ENCODE peak calls at places on chromosomes 7 and 10, in ten cellular contexts. One of them, this sample, is unnamed.

GRCh38 chr10:18406136-18406535 is 245.3 kb downstream of the NSUN6 start:
- DNase-seq in NCI-H2081: peak
- DNase-seq in posterior cingulate gyrus: no peak
- DNase-seq in cardiac fibroblast: no peak
- DNase-seq in Right ventricle myocardium superior: no peak
- DNase-seq in hepatic stellate cell: no peak
- DNase-seq in CD4-positive, alpha-beta T cell: no peak
- DNase-seq in stimulated activated CD8-positive, alpha-beta memory T cell treated with anti-CD3 and anti-CD28 coated beads, Interleukin-15, amount 100 ng/mL, for 24 hours: no peak
- DNase-seq in endothelial cell: no peak
- DNase-seq in naive thymus-derived CD8-positive, alpha-beta T cell: no peak
- DNase-seq in this sample: no peak

GRCh38 chr7:132280335-132280734 is 295.9 kb downstream of the PLXNA4 start:
- DNase-seq in Right ventricle myocardium superior: no peak
- DNase-seq in endothelial cell: no peak
- DNase-seq in hepatic stellate cell: no peak
- DNase-seq in posterior cingulate gyrus: no peak
- DNase-seq in stimulated activated CD8-positive, alpha-beta memory T cell treated with anti-CD3 and anti-CD28 coated beads, Interleukin-15, amount 100 ng/mL, for 24 hours: no peak
- DNase-seq in CD4-positive, alpha-beta T cell: no peak
- DNase-seq in naive thymus-derived CD8-positive, alpha-beta T cell: no peak
- DNase-seq in cardiac fibroblast: no peak
- DNase-seq in NCI-H2081: no peak
- DNase-seq in this sample: no peak

GRCh38 chr7:131895541-131896173 is 339.2 kb upstream of the PODXL start:
- DNase-seq in NCI-H2081: peak
- DNase-seq in endothelial cell: no peak
- DNase-seq in posterior cingulate gyrus: no peak
- DNase-seq in stimulated activated CD8-positive, alpha-beta memory T cell treated with anti-CD3 and anti-CD28 coated beads, Interleukin-15, amount 100 ng/mL, for 24 hours: no peak
- DNase-seq in cardiac fibroblast: peak
- DNase-seq in hepatic stellate cell: no peak
- DNase-seq in Right ventricle myocardium superior: no peak
- DNase-seq in naive thymus-derived CD8-positive, alpha-beta T cell: no peak
- DNase-seq in CD4-positive, alpha-beta T cell: no peak
- DNase-seq in this sample: no peak

GRCh38 chr7:24406053-24406561 is 122.1 kb downstream of the NPY start:
- DNase-seq in naive thymus-derived CD8-positive, alpha-beta T cell: no peak
- DNase-seq in cardiac fibroblast: no peak
- DNase-seq in Right ventricle myocardium superior: no peak
- DNase-seq in CD4-positive, alpha-beta T cell: no peak
- DNase-seq in hepatic stellate cell: no peak
- DNase-seq in stimulated activated CD8-positive, alpha-beta memory T cell treated with anti-CD3 and anti-CD28 coated beads, Interleukin-15, amount 100 ng/mL, for 24 hours: no peak
- DNase-seq in endothelial cell: no peak
- DNase-seq in posterior cingulate gyrus: no peak
- DNase-seq in NCI-H2081: no peak
- DNase-seq in this sample: no peak

GRCh38 chr7:20578257-20578771 is 37.2 kb upstream of the ABCB5 start:
- DNase-seq in posterior cingulate gyrus: no peak
- DNase-seq in CD4-positive, alpha-beta T cell: no peak
- DNase-seq in endothelial cell: no peak
- DNase-seq in NCI-H2081: no peak
- DNase-seq in hepatic stellate cell: no peak
- DNase-seq in naive thymus-derived CD8-positive, alpha-beta T cell: no peak
- DNase-seq in cardiac fibroblast: no peak
- DNase-seq in stimulated activated CD8-positive, alpha-beta memory T cell treated with anti-CD3 and anti-CD28 coated beads, Interleukin-15, amount 100 ng/mL, for 24 hours: no peak
- DNase-seq in Right ventricle myocardium superior: no peak
- DNase-seq in this sample: no peak

GRCh38 chr7:123502216-123502615 is 32.2 kb downstream of the IQUB start:
- DNase-seq in CD4-positive, alpha-beta T cell: no peak
- DNase-seq in stimulated activated CD8-positive, alpha-beta memory T cell treated with anti-CD3 and anti-CD28 coated beads, Interleukin-15, amount 100 ng/mL, for 24 hours: no peak
- DNase-seq in Right ventricle myocardium superior: no peak
- DNase-seq in cardiac fibroblast: no peak
- DNase-seq in endothelial cell: no peak
- DNase-seq in naive thymus-derived CD8-positive, alpha-beta T cell: no peak
- DNase-seq in posterior cingulate gyrus: no peak
- DNase-seq in hepatic stellate cell: no peak
- DNase-seq in NCI-H2081: no peak
- DNase-seq in this sample: no peak

GRCh38 chr7:53600296-53600695 is 564.9 kb downstream of the POM121L12 start:
- DNase-seq in CD4-positive, alpha-beta T cell: no peak
- DNase-seq in cardiac fibroblast: no peak
- DNase-seq in endothelial cell: no peak
- DNase-seq in hepatic stellate cell: no peak
- DNase-seq in Right ventricle myocardium superior: no peak
- DNase-seq in naive thymus-derived CD8-positive, alpha-beta T cell: no peak
- DNase-seq in NCI-H2081: no peak
- DNase-seq in posterior cingulate gyrus: no peak
- DNase-seq in stimulated activated CD8-positive, alpha-beta memory T cell treated with anti-CD3 and anti-CD28 coated beads, Interleukin-15, amount 100 ng/mL, for 24 hours: no peak
- DNase-seq in this sample: no peak

GRCh38 chr10:87559392-87559791 is 54.7 kb downstream of the MINPP1 start:
- DNase-seq in endothelial cell: no peak
- DNase-seq in cardiac fibroblast: no peak
- DNase-seq in stimulated activated CD8-positive, alpha-beta memory T cell treated with anti-CD3 and anti-CD28 coated beads, Interleukin-15, amount 100 ng/mL, for 24 hours: no peak
- DNase-seq in naive thymus-derived CD8-positive, alpha-beta T cell: no peak
- DNase-seq in hepatic stellate cell: no peak
- DNase-seq in Right ventricle myocardium superior: no peak
- DNase-seq in posterior cingulate gyrus: no peak
- DNase-seq in CD4-positive, alpha-beta T cell: no peak
- DNase-seq in NCI-H2081: no peak
- DNase-seq in this sample: no peak

GRCh38 chr7:151109094-151110048 is 23.1 kb downstream of the AGAP3 start:
- DNase-seq in hepatic stellate cell: no peak
- DNase-seq in cardiac fibroblast: peak
- DNase-seq in NCI-H2081: no peak
- DNase-seq in posterior cingulate gyrus: no peak
- DNase-seq in naive thymus-derived CD8-positive, alpha-beta T cell: no peak
- DNase-seq in CD4-positive, alpha-beta T cell: no peak
- DNase-seq in stimulated activated CD8-positive, alpha-beta memory T cell treated with anti-CD3 and anti-CD28 coated beads, Interleukin-15, amount 100 ng/mL, for 24 hours: no peak
- DNase-seq in Right ventricle myocardium superior: peak
- DNase-seq in endothelial cell: no peak
- DNase-seq in this sample: no peak

GRCh38 chr10:10520391-10521385 is 497.0 kb upstream of the CELF2 start:
- DNase-seq in naive thymus-derived CD8-positive, alpha-beta T cell: no peak
- DNase-seq in endothelial cell: no peak
- DNase-seq in stimulated activated CD8-positive, alpha-beta memory T cell treated with anti-CD3 and anti-CD28 coated beads, Interleukin-15, amount 100 ng/mL, for 24 hours: no peak
- DNase-seq in hepatic stellate cell: no peak
- DNase-seq in posterior cingulate gyrus: no peak
- DNase-seq in NCI-H2081: peak
- DNase-seq in Right ventricle myocardium superior: no peak
- DNase-seq in CD4-positive, alpha-beta T cell: no peak
- DNase-seq in cardiac fibroblast: no peak
- DNase-seq in this sample: no peak

GRCh38 chr7:67518580-67518979 is 521.9 kb downstream of the TYW1 start:
- DNase-seq in Right ventricle myocardium superior: peak
- DNase-seq in CD4-positive, alpha-beta T cell: no peak
- DNase-seq in endothelial cell: no peak
- DNase-seq in posterior cingulate gyrus: no peak
- DNase-seq in stimulated activated CD8-positive, alpha-beta memory T cell treated with anti-CD3 and anti-CD28 coated beads, Interleukin-15, amount 100 ng/mL, for 24 hours: no peak
- DNase-seq in hepatic stellate cell: no peak
- DNase-seq in cardiac fibroblast: no peak
- DNase-seq in NCI-H2081: peak
- DNase-seq in naive thymus-derived CD8-positive, alpha-beta T cell: no peak
- DNase-seq in this sample: no peak

GRCh38 chr10:58701398-58702135 is 188.9 kb downstream of the BICC1 start:
- DNase-seq in hepatic stellate cell: no peak
- DNase-seq in posterior cingulate gyrus: no peak
- DNase-seq in cardiac fibroblast: peak
- DNase-seq in Right ventricle myocardium superior: no peak
- DNase-seq in endothelial cell: no peak
- DNase-seq in CD4-positive, alpha-beta T cell: no peak
- DNase-seq in stimulated activated CD8-positive, alpha-beta memory T cell treated with anti-CD3 and anti-CD28 coated beads, Interleukin-15, amount 100 ng/mL, for 24 hours: no peak
- DNase-seq in NCI-H2081: no peak
- DNase-seq in naive thymus-derived CD8-positive, alpha-beta T cell: no peak
- DNase-seq in this sample: no peak

GRCh38 chr10:7407368-7408002 is 3.3 kb downstream of the SFMBT2 start:
- DNase-seq in Right ventricle myocardium superior: no peak
- DNase-seq in cardiac fibroblast: peak
- DNase-seq in CD4-positive, alpha-beta T cell: no peak
- DNase-seq in stimulated activated CD8-positive, alpha-beta memory T cell treated with anti-CD3 and anti-CD28 coated beads, Interleukin-15, amount 100 ng/mL, for 24 hours: no peak
- DNase-seq in endothelial cell: peak
- DNase-seq in posterior cingulate gyrus: peak
- DNase-seq in NCI-H2081: no peak
- DNase-seq in naive thymus-derived CD8-positive, alpha-beta T cell: no peak
- DNase-seq in hepatic stellate cell: no peak
- DNase-seq in this sample: no peak

GRCh38 chr10:70441161-70441876 is at the start of gene NODAL:
- DNase-seq in Right ventricle myocardium superior: no peak
- DNase-seq in naive thymus-derived CD8-positive, alpha-beta T cell: no peak
- DNase-seq in hepatic stellate cell: no peak
- DNase-seq in cardiac fibroblast: no peak
- DNase-seq in endothelial cell: no peak
- DNase-seq in stimulated activated CD8-positive, alpha-beta memory T cell treated with anti-CD3 and anti-CD28 coated beads, Interleukin-15, amount 100 ng/mL, for 24 hours: no peak
- DNase-seq in posterior cingulate gyrus: no peak
- DNase-seq in CD4-positive, alpha-beta T cell: no peak
- DNase-seq in NCI-H2081: no peak
- DNase-seq in this sample: no peak

GRCh38 chr10:70846795-70847194 is 31.0 kb downstream of the SGPL1 start:
- DNase-seq in naive thymus-derived CD8-positive, alpha-beta T cell: no peak
- DNase-seq in posterior cingulate gyrus: no peak
- DNase-seq in endothelial cell: no peak
- DNase-seq in cardiac fibroblast: no peak
- DNase-seq in Right ventricle myocardium superior: no peak
- DNase-seq in CD4-positive, alpha-beta T cell: no peak
- DNase-seq in hepatic stellate cell: no peak
- DNase-seq in NCI-H2081: no peak
- DNase-seq in stimulated activated CD8-positive, alpha-beta memory T cell treated with anti-CD3 and anti-CD28 coated beads, Interleukin-15, amount 100 ng/mL, for 24 hours: no peak
- DNase-seq in this sample: no peak

GRCh38 chr7:88462799-88463198 is 156.1 kb upstream of the STEAP4 start:
- DNase-seq in cardiac fibroblast: no peak
- DNase-seq in posterior cingulate gyrus: no peak
- DNase-seq in naive thymus-derived CD8-positive, alpha-beta T cell: no peak
- DNase-seq in endothelial cell: no peak
- DNase-seq in CD4-positive, alpha-beta T cell: no peak
- DNase-seq in stimulated activated CD8-positive, alpha-beta memory T cell treated with anti-CD3 and anti-CD28 coated beads, Interleukin-15, amount 100 ng/mL, for 24 hours: no peak
- DNase-seq in Right ventricle myocardium superior: no peak
- DNase-seq in hepatic stellate cell: no peak
- DNase-seq in NCI-H2081: no peak
- DNase-seq in this sample: no peak

GRCh38 chr10:11724938-11725776 is 17.0 kb upstream of the ECHDC3 start:
- DNase-seq in hepatic stellate cell: peak
- DNase-seq in cardiac fibroblast: peak
- DNase-seq in stimulated activated CD8-positive, alpha-beta memory T cell treated with anti-CD3 and anti-CD28 coated beads, Interleukin-15, amount 100 ng/mL, for 24 hours: no peak
- DNase-seq in endothelial cell: peak
- DNase-seq in NCI-H2081: peak
- DNase-seq in Right ventricle myocardium superior: no peak
- DNase-seq in naive thymus-derived CD8-positive, alpha-beta T cell: no peak
- DNase-seq in CD4-positive, alpha-beta T cell: no peak
- DNase-seq in posterior cingulate gyrus: no peak
- DNase-seq in this sample: peak

GRCh38 chr10:17229016-17229716 is 1.1 kb downstream of the VIM start:
- DNase-seq in stimulated activated CD8-positive, alpha-beta memory T cell treated with anti-CD3 and anti-CD28 coated beads, Interleukin-15, amount 100 ng/mL, for 24 hours: peak
- DNase-seq in Right ventricle myocardium superior: peak
- DNase-seq in NCI-H2081: peak
- DNase-seq in posterior cingulate gyrus: peak
- DNase-seq in naive thymus-derived CD8-positive, alpha-beta T cell: peak
- DNase-seq in CD4-positive, alpha-beta T cell: peak
- DNase-seq in hepatic stellate cell: peak
- DNase-seq in cardiac fibroblast: peak
- DNase-seq in endothelial cell: peak
- DNase-seq in this sample: no peak

GRCh38 chr10:28987555-28988320 is 301.1 kb upstream of the LYZL1 start:
- DNase-seq in CD4-positive, alpha-beta T cell: no peak
- DNase-seq in posterior cingulate gyrus: no peak
- DNase-seq in cardiac fibroblast: no peak
- DNase-seq in Right ventricle myocardium superior: no peak
- DNase-seq in hepatic stellate cell: no peak
- DNase-seq in stimulated activated CD8-positive, alpha-beta memory T cell treated with anti-CD3 and anti-CD28 coated beads, Interleukin-15, amount 100 ng/mL, for 24 hours: no peak
- DNase-seq in NCI-H2081: no peak
- DNase-seq in naive thymus-derived CD8-positive, alpha-beta T cell: no peak
- DNase-seq in endothelial cell: no peak
- DNase-seq in this sample: no peak

GRCh38 chr10:125824736-125825135 is 1.4 kb downstream of the BCCIP start:
- DNase-seq in CD4-positive, alpha-beta T cell: no peak
- DNase-seq in NCI-H2081: no peak
- DNase-seq in Right ventricle myocardium superior: no peak
- DNase-seq in stimulated activated CD8-positive, alpha-beta memory T cell treated with anti-CD3 and anti-CD28 coated beads, Interleukin-15, amount 100 ng/mL, for 24 hours: no peak
- DNase-seq in naive thymus-derived CD8-positive, alpha-beta T cell: no peak
- DNase-seq in posterior cingulate gyrus: no peak
- DNase-seq in cardiac fibroblast: no peak
- DNase-seq in hepatic stellate cell: no peak
- DNase-seq in endothelial cell: no peak
- DNase-seq in this sample: no peak

This sample was measured in NCI-H2227 treated with DMSO at 0.1 percent for 48 hours.